ENCODE peak calls at places on chromosomes 12 and 14, in ten cellular contexts. M is activated CD4-positive, alpha-beta T cell treated with anti-CD3 and anti-CD28 coated beads for 48 hours; V is DMS 273 treated with DMSO at 0.1 percent for 48 hours; B is HEK293T; F is mammary epithelial cell; O is activated T-cell treated with anti-CD3 and anti-CD28 coated beads, Interleukin-2, amount 50 U/mL, for 72 hours; E is heart right ventricle; P is stimulated activated CD4-positive, alpha-beta T cell treated with anti-CD3 and anti-CD28 coated beads, Interleukin-4, amount 100 ng/mL, for 1 hour; H is adipocyte; D is body of pancreas. W is an unnamed sample.
A peak's percentile ranks its signal among the peaks of the same experiment; 100 is the strongest.

GRCh38 chr14:75985618-75986438 is at the start of gene IFT43:
- DNase-seq in M (peak; percentile 94), V (peak; percentile 54), B (peak; percentile 80), F (peak; percentile 75), O (peak; percentile 93), E (peak; percentile 95), P (peak; percentile 92), H (peak; percentile 95), D (peak; percentile 88), W (peak; percentile 85)

GRCh38 chr12:24768415-24768814 is 180.5 kb downstream of the BCAT1 start:
- DNase-seq in M (no peak), V (no peak), B (no peak), F (no peak), O (no peak), E (no peak), P (no peak), H (no peak), D (no peak), W (no peak)

GRCh38 chr14:106848330-106849121 is 1322.1 kb downstream of the TMEM121 start:
- DNase-seq in M (peak; percentile 15), V (no peak), B (no peak), F (peak; percentile 85), O (peak; percentile 14), E (no peak), P (no peak), H (no peak), D (peak; percentile 69), W (no peak)

GRCh38 chr12:106358410-106359241 is 1.1 kb downstream of the POLR3B start:
- DNase-seq in M (no peak), V (no peak), B (no peak), F (no peak), O (no peak), E (no peak), P (no peak), H (peak; percentile 87), D (peak; percentile 17), W (peak; percentile 56)

GRCh38 chr14:101948666-101949205 is 15.6 kb upstream of the DYNC1H1 start:
- DNase-seq in M (no peak), V (no peak), B (no peak), F (no peak), O (no peak), E (no peak), P (no peak), H (no peak), D (peak; percentile 30), W (no peak)

GRCh38 chr14:102749833-102750775 is 27.1 kb upstream of the TRAF3 start:
- DNase-seq in M (no peak), V (peak; percentile 37), B (no peak), F (no peak), O (no peak), E (no peak), P (no peak), H (no peak), D (no peak), W (no peak)

GRCh38 chr14:105173901-105174894 is 5.6 kb upstream of the JAG2 start:
- DNase-seq in M (peak; percentile 43), V (no peak), B (no peak), F (no peak), O (peak; percentile 47), E (no peak), P (peak; percentile 15), H (no peak), D (no peak), W (no peak)

GRCh38 chr12:110741371-110741770 is 1.3 kb downstream of the PPP1CC start:
- DNase-seq in M (peak; percentile 28), V (no peak), B (no peak), F (peak; percentile 9), O (no peak), E (no peak), P (no peak), H (peak; percentile 46), D (no peak), W (peak; percentile 23)

GRCh38 chr12:51197736-51198567 is 19.9 kb downstream of the POU6F1 start:
- DNase-seq in M (no peak), V (no peak), B (no peak), F (no peak), O (no peak), E (no peak), P (no peak), H (no peak), D (no peak), W (no peak)

GRCh38 chr12:112148031-112148513 is 22.7 kb downstream of the TRAFD1 start:
- DNase-seq in M (no peak), V (no peak), B (no peak), F (peak; percentile 67), O (no peak), E (no peak), P (no peak), H (peak; percentile 25), D (no peak), W (peak; percentile 86)

GRCh38 chr14:49853572-49854375 is 1.2 kb upstream of the NEMF start:
- DNase-seq in M (peak; percentile 81), V (peak; percentile 70), B (peak; percentile 70), F (peak; percentile 69), O (peak; percentile 74), E (peak; percentile 72), P (peak; percentile 64), H (peak; percentile 84), D (peak; percentile 77), W (peak; percentile 79)

GRCh38 chr12:112121780-112122565 is 3.4 kb upstream of the TRAFD1 start:
- DNase-seq in M (no peak), V (peak; percentile 78), B (no peak), F (peak; percentile 67), O (no peak), E (peak; percentile 80), P (no peak), H (peak; percentile 58), D (peak; percentile 93), W (peak; percentile 76)

GRCh38 chr12:120421701-120422100 is 16.2 kb upstream of the COX6A1 start:
- DNase-seq in M (no peak), V (no peak), B (no peak), F (no peak), O (no peak), E (no peak), P (no peak), H (no peak), D (no peak), W (no peak)

GRCh38 chr14:87005336-87005735 is 987.6 kb downstream of the GALC start:
- DNase-seq in M (no peak), V (no peak), B (no peak), F (no peak), O (no peak), E (no peak), P (no peak), H (peak; percentile 75), D (no peak), W (peak; percentile 5)

GRCh38 chr12:46373303-46374182 is 970 bp upstream of the SLC38A2 start:
- DNase-seq in M (peak; percentile 52), V (no peak), B (peak; percentile 35), F (peak; percentile 58), O (peak; percentile 44), E (peak; percentile 42), P (peak; percentile 35), H (peak; percentile 83), D (peak; percentile 52), W (peak; percentile 67)

GRCh38 chr12:115911360-115911759 is 366.1 kb downstream of the MED13L start:
- DNase-seq in M (no peak), V (no peak), B (no peak), F (no peak), O (no peak), E (no peak), P (no peak), H (no peak), D (no peak), W (no peak)

GRCh38 chr12:72277415-72277814 is 5.2 kb downstream of the TRHDE start:
- DNase-seq in M (no peak), V (no peak), B (no peak), F (no peak), O (no peak), E (no peak), P (no peak), H (peak; percentile 54), D (peak; percentile 30), W (peak; percentile 59)

GRCh38 chr12:2609020-2609419 is 185.8 kb upstream of the FKBP4 start:
- DNase-seq in M (no peak), V (no peak), B (no peak), F (no peak), O (peak; percentile 27), E (no peak), P (no peak), H (no peak), D (no peak), W (no peak)

GRCh38 chr12:56261503-56262230 is 3.5 kb upstream of the ANKRD52 start:
- DNase-seq in M (no peak), V (no peak), B (no peak), F (peak; percentile 76), O (no peak), E (no peak), P (no peak), H (peak; percentile 59), D (no peak), W (peak; percentile 95)

GRCh38 chr14:56005580-56006053 is 112.6 kb upstream of the PELI2 start:
- DNase-seq in M (no peak), V (no peak), B (no peak), F (no peak), O (no peak), E (no peak), P (no peak), H (no peak), D (no peak), W (no peak)

GRCh38 chr14:63248211-63248610 is 44.0 kb downstream of the RHOJ start:
- DNase-seq in M (no peak), V (no peak), B (no peak), F (no peak), O (no peak), E (no peak), P (no peak), H (peak; percentile 71), D (no peak), W (peak; percentile 53)

GRCh38 chr12:122003646-122004611 is 17.8 kb upstream of the BCL7A start:
- DNase-seq in M (no peak), V (no peak), B (no peak), F (no peak), O (no peak), E (no peak), P (no peak), H (peak; percentile 58), D (no peak), W (peak; percentile 22)

W was measured in EL.